ENCODE peak calls at places on chromosome X, in seven cellular contexts. R, X, V, S, G, Z and K are unnamed samples.

GRCh38 chrX:97057349-97057909 is 173.7 kb downstream of the RPA4 start:
- DNase-seq in G (no peak), S (no peak), V (peak), R (no peak), X (no peak), Z (no peak), K (no peak)

GRCh38 chrX:110698696-110699095 is 96.9 kb downstream of the CHRDL1 start:
- DNase-seq in S (no peak), G (no peak), R (no peak), Z (no peak), V (no peak), X (no peak), K (no peak)

GRCh38 chrX:110000854-110001701 is 1.8 kb upstream of the TMEM164 start:
- DNase-seq in V (no peak), X (no peak), S (no peak), G (no peak), Z (no peak), R (no peak), K (no peak)

GRCh38 chrX:149248073-149248625 is 257.0 kb downstream of the IDS start:
- DNase-seq in Z (no peak), V (no peak), R (no peak), S (no peak), X (no peak), G (no peak), K (no peak)

GRCh38 chrX:128020701-128021100 is 31.5 kb downstream of the ACTRT1 start:
- DNase-seq in X (no peak), G (no peak), R (peak), S (no peak), Z (no peak), V (no peak), K (no peak)

GRCh38 chrX:16462912-16463311 is 187.0 kb upstream of the S100G start:
- DNase-seq in G (no peak), S (no peak), V (no peak), Z (no peak), R (no peak), X (no peak), K (no peak)

GRCh38 chrX:36431819-36432218 is 512.3 kb downstream of the CFAP47 start:
- DNase-seq in X (no peak), G (no peak), R (peak), V (no peak), Z (no peak), S (no peak), K (no peak)

GRCh38 chrX:43121637-43122036 is 343.7 kb upstream of the PPP1R2C start:
- DNase-seq in Z (no peak), G (no peak), R (no peak), X (no peak), S (no peak), V (no peak), K (no peak)

GRCh38 chrX:11867610-11868345 is 109.7 kb downstream of the MSL3 start:
- DNase-seq in G (no peak), X (no peak), S (no peak), Z (no peak), R (no peak), V (no peak), K (no peak)

GRCh38 chrX:47648376-47648775 is 2.0 kb downstream of the ELK1 start:
- DNase-seq in V (no peak), Z (no peak), R (no peak), G (no peak), X (no peak), S (no peak), K (no peak)

GRCh38 chrX:17860179-17860780 is 818 bp downstream of the RAI2 start:
- DNase-seq in S (no peak), Z (no peak), X (no peak), V (peak), R (no peak), G (no peak), K (no peak)

GRCh38 chrX:102957751-102958150 is 20.7 kb downstream of the RAB40AL start:
- DNase-seq in S (no peak), Z (no peak), R (no peak), G (no peak), V (no peak), X (no peak), K (no peak)